ENCODE peak calls at places on chromosomes 3 and 15, in nine cellular contexts. M, B, K, H, D, C, J, F and N are unnamed samples.

GRCh38 chr3:59320080-59320479 is 270.3 kb upstream of the CFAP20DC start:
- DNase-seq in M (no peak), B (no peak), K (no peak), H (no peak), D (no peak), C (no peak), J (peak; percentile 54), F (no peak), N (no peak)

GRCh38 chr15:66429117-66429516 is 42.4 kb downstream of the MAP2K1 start:
- DNase-seq in M (no peak), B (no peak), K (no peak), H (no peak), D (no peak), C (no peak), J (no peak), F (no peak), N (no peak)

GRCh38 chr15:84764989-84765388 is 16.6 kb downstream of the ZNF592 start:
- DNase-seq in M (no peak), B (no peak), K (no peak), H (no peak), D (no peak), C (no peak), J (no peak), F (no peak), N (no peak)

GRCh38 chr3:78165876-78166275 is 1126.0 kb downstream of the ROBO2 start:
- DNase-seq in M (no peak), B (no peak), K (no peak), H (no peak), D (no peak), C (no peak), J (no peak), F (no peak), N (no peak)

GRCh38 chr3:165518346-165518745 is 318.9 kb downstream of the BCHE start:
- DNase-seq in M (no peak), B (no peak), K (no peak), H (no peak), D (no peak), C (no peak), J (no peak), F (no peak), N (no peak)

GRCh38 chr15:88376574-88377174 is 90.5 kb downstream of the MRPL46 start:
- DNase-seq in M (no peak), B (no peak), K (no peak), H (peak; percentile 23), D (no peak), C (no peak), J (no peak), F (no peak), N (no peak)

GRCh38 chr15:64683378-64683777 is 92.0 kb downstream of the RBPMS2 start:
- DNase-seq in M (no peak), B (no peak), K (no peak), H (no peak), D (no peak), C (no peak), J (no peak), F (no peak), N (no peak)

GRCh38 chr15:40449275-40449674 is 8.5 kb downstream of the BAHD1 start:
- DNase-seq in M (no peak), B (no peak), K (no peak), H (peak; percentile 40), D (no peak), C (no peak), J (no peak), F (no peak), N (no peak)

GRCh38 chr3:14379842-14380241 is 22.6 kb upstream of the SLC6A6 start:
- DNase-seq in M (no peak), B (no peak), K (no peak), H (no peak), D (no peak), C (no peak), J (no peak), F (no peak), N (no peak)

GRCh38 chr3:150158974-150159625 is 188.4 kb upstream of the PFN2 start:
- DNase-seq in M (no peak), B (no peak), K (no peak), H (peak; percentile 43), D (no peak), C (no peak), J (no peak), F (no peak), N (no peak)

GRCh38 chr3:105435277-105435676 is 68.6 kb downstream of the ALCAM start:
- DNase-seq in M (no peak), B (no peak), K (no peak), H (no peak), D (no peak), C (no peak), J (no peak), F (no peak), N (no peak)

GRCh38 chr3:128170866-128171516 is 17.7 kb downstream of the EEFSEC start:
- DNase-seq in M (peak; percentile 63), B (no peak), K (peak; percentile 45), H (peak; percentile 87), D (peak; percentile 69), C (no peak), J (peak; percentile 68), F (peak; percentile 64), N (no peak)

GRCh38 chr3:124443446-124443845 is 286.8 kb upstream of the UMPS start:
- DNase-seq in M (no peak), B (no peak), K (no peak), H (no peak), D (no peak), C (no peak), J (no peak), F (no peak), N (no peak)

GRCh38 chr3:124441766-124442165 is 288.5 kb upstream of the UMPS start:
- DNase-seq in M (no peak), B (no peak), K (no peak), H (no peak), D (no peak), C (no peak), J (peak; percentile 49), F (no peak), N (no peak)

GRCh38 chr3:124439586-124439985 is 290.7 kb upstream of the UMPS start:
- DNase-seq in M (no peak), B (no peak), K (no peak), H (no peak), D (no peak), C (no peak), J (no peak), F (no peak), N (no peak)

GRCh38 chr3:124442463-124442862 is 287.8 kb upstream of the UMPS start:
- DNase-seq in M (no peak), B (no peak), K (no peak), H (no peak), D (no peak), C (no peak), J (no peak), F (no peak), N (no peak)

GRCh38 chr3:124438813-124439212 is 291.4 kb upstream of the UMPS start:
- DNase-seq in M (no peak), B (no peak), K (no peak), H (no peak), D (no peak), C (no peak), J (peak; percentile 54), F (no peak), N (no peak)
- H3K36me3 ChIP-seq in M (peaks cover 32% of the 10 kb centered on the region), B (no peaks in the 10 kb centered on the region), K (peaks cover 56% of the 10 kb centered on the region), H (no peaks in the 10 kb centered on the region), D (no peaks in the 10 kb centered on the region), C (no peaks in the 10 kb centered on the region), J (peaks cover 5% of the 10 kb centered on the region), F (peaks cover 12% of the 10 kb centered on the region), N (no peaks in the 10 kb centered on the region)

DNA sequence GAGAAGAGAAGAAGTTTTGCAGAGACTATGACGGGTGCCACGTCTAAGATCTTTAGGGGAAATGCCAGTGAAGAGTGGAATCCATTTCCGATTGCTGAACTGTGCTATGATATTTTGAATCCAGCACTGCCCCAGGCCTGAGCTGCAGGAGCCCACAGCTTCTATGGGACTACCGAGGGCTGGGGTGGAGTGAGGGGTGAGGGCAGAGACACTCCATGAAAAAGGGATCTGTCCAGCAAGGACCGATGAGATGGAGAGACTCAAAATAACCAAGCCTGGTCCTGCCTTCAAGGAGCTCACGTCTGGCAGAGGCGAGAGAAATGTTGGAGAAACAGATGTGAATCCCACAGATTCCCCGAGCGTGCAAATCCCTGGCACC is 79.8 kb upstream of the MEF2A start:
- DNase-seq in M (no peak), B (no peak), K (no peak), H (peak; percentile 34), D (no peak), C (no peak), J (no peak), F (no peak), N (no peak)
- H3K4me3 ChIP-seq in M (peak overlapping the region; percentile 31), B (peak overlapping the region; percentile 36), K (peak overlapping the region; percentile 57), H (no peak overlapping the region), D (peak overlapping the region; percentile 46), C (no peak overlapping the region), J (peak overlapping the region; percentile 11), F (peak overlapping the region; percentile 46), N (no peak overlapping the region)

DNA sequence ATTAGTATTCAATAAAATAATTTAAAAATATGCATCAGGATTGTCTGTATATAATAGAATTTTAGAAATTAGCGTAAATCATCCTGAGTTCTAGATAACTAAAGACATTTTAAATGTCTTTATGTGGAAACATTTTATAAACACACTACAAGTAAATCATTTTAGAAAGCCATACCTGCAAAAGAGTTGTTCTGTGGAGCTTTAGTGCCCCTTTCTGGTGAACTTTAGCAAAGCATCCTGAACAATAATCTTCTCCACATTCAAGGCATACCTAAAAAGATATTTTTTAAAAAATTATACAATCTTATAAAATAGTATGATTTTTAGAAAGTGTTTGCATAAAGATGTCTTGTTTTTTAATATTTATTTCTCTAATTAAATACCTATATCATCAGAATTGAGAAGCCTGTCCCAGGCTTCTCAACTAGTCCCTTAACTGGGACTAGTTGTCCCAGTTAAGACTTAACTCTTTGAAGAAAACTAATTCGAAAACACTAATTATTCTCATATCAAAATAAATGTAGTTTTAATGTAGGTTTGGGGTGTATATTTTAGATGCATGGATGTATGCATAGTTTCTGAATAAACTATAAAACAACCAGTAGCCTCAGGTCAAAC is 29.7 kb downstream of the ZBBX start:
- DNase-seq in M (no peak), B (no peak), K (no peak), H (peak; percentile 29), D (no peak), C (no peak), J (no peak), F (no peak), N (no peak)
- TF ChIP-seq CTCF in M (peak; percentile 25), B (no peak), K (no peak), H (peak; percentile 37), D (peak; percentile 66), C (peak; percentile 36), J (peak; percentile 97), F (peak; percentile 66), N (peak; percentile 61)

DNA sequence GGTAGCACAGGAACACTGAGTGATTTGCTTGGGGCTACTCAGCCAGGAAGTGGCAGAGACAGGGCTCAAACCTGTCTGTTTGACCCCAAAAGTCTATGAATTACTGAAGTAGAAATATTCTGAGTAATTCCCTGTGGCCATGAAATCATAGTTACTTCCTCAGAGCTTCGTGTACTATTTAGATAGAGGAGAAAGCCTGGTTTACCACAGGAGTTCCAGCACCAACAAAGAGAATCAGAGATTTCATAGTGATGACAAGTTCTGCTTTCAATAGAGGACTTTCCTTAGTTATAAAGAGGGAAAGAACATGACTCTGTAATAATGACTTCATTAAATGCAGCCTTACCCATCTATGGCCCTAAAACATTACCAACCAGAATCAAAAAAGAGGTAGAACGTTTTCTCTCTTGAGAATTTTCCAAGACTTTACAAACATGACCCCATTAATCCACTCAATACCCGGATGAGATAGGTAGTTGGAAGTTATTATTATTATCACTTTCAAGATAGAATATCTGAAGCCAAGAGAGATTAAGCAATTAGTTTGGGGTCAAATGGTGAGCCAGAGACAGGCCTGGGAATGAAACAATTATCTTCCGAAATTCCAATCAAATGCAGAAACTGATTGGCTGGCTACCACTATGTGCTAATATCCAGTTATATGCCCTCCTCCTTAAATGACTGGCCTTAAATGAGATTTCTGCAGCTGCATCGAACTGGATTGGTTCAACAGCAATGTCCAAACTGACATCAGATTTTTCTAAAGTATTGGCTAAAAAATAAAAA is 13.6 kb upstream of the WNT5A start:
- DNase-seq in M (no peak), B (no peak), K (no peak), H (peak; percentile 55), D (no peak), C (no peak), J (no peak), F (no peak), N (no peak)
- H3K36me3 ChIP-seq in M (no peaks in the 10 kb centered on the region), B (no peaks in the 10 kb centered on the region), K (no peaks in the 10 kb centered on the region), H (no peaks in the 10 kb centered on the region), D (no peaks in the 10 kb centered on the region), C (no peaks in the 10 kb centered on the region), J (no peaks in the 10 kb centered on the region), F (no peaks in the 10 kb centered on the region), N (no peaks in the 10 kb centered on the region)